ENCODE peak calls at places on chromosomes 6 and 20, in eight cellular contexts. Y, A, Z, T, S, Q, N and J are unnamed samples. For H3K4me1, the result is how much of the 10 kb centered on the place peaks cover.

GRCh38 chr6:34295721-34296120 is 46.9 kb upstream of the SMIM29 start:
- DNase-seq in Y (no peak), A (no peak), Z (no peak), T (no peak), S (peak), Q (no peak), N (peak), J (no peak)

GRCh38 chr20:14441201-14441600 is 103.8 kb upstream of the FLRT3 start:
- DNase-seq in Y (no peak), A (no peak), Z (no peak), T (no peak), S (no peak), Q (no peak), N (no peak), J (no peak)

GRCh38 chr6:12890171-12890790 is 173.7 kb downstream of the PHACTR1 start:
- DNase-seq in Y (no peak), A (no peak), Z (no peak), T (no peak), S (peak), Q (no peak), N (peak), J (peak)

GRCh38 chr6:30845183-30845582 is 39.1 kb upstream of the DDR1 start:
- DNase-seq in Y (no peak), A (no peak), Z (no peak), T (no peak), S (no peak), Q (no peak), N (no peak), J (peak)

GRCh38 chr20:11144114-11144513 is 470.3 kb upstream of the JAG1 start:
- DNase-seq in Y (no peak), A (no peak), Z (no peak), T (no peak), S (no peak), Q (no peak), N (no peak), J (no peak)

GRCh38 chr6:134730013-134730412 is 219.9 kb downstream of the ALDH8A1 start:
- DNase-seq in Y (no peak), A (no peak), Z (no peak), T (no peak), S (no peak), Q (no peak), N (no peak), J (peak)

GRCh38 chr20:15396900-15397299 is 1059.5 kb upstream of the FLRT3 start:
- DNase-seq in Y (no peak), A (no peak), Z (no peak), T (no peak), S (no peak), Q (no peak), N (no peak), J (no peak)

GRCh38 chr20:55522296-55522815 is 483.0 kb downstream of the CBLN4 start:
- DNase-seq in Y (no peak), A (no peak), Z (no peak), T (no peak), S (no peak), Q (no peak), N (no peak), J (no peak)

DNA sequence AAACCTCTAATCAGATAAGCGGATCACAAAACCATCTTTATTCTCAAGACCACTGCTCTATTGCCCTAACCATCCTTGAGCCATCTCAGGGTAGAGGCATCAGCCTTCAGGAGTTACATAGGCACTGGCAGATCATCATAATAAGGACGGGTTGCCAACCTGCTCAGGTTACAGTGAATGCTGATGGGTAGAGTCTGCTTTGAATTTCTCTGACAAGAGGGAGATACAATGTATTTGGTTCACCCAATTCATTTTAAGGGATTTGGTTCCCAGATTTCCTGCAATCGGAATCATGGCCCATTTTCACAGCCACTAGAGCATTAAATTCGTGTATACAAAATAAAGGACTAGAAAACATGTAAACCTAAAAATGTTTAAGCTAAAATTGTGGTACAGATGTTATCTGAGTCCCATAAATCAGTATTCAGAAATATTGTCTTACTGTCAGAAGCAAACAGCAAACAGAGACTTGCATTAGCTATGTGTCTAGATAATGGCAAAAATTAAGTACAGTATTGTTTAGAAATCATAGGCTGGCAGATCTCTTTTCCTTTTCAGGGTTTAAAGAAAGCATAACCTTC is 41.9 kb upstream of the TMEM170B start:
- DNase-seq in Y (no peak), A (no peak), Z (no peak), T (no peak), S (no peak), Q (no peak), N (no peak), J (no peak)
- H3K4me1 ChIP-seq in Y (under half), A (under half), Z (under half), T (under half), S (under half), Q (under half), N (under half), J (under half)

GRCh38 chr20:18913701-18914100 is 100.1 kb downstream of the SCP2D1 start:
- DNase-seq in Y (no peak), A (no peak), Z (no peak), T (no peak), S (no peak), Q (no peak), N (no peak), J (no peak)

GRCh38 chr20:18922898-18923297 is 109.3 kb downstream of the SCP2D1 start:
- DNase-seq in Y (no peak), A (no peak), Z (no peak), T (no peak), S (no peak), Q (no peak), N (no peak), J (no peak)

GRCh38 chr20:18919996-18920395 is 106.4 kb downstream of the SCP2D1 start:
- DNase-seq in Y (no peak), A (no peak), Z (no peak), T (no peak), S (no peak), Q (no peak), N (no peak), J (no peak)

DNA sequence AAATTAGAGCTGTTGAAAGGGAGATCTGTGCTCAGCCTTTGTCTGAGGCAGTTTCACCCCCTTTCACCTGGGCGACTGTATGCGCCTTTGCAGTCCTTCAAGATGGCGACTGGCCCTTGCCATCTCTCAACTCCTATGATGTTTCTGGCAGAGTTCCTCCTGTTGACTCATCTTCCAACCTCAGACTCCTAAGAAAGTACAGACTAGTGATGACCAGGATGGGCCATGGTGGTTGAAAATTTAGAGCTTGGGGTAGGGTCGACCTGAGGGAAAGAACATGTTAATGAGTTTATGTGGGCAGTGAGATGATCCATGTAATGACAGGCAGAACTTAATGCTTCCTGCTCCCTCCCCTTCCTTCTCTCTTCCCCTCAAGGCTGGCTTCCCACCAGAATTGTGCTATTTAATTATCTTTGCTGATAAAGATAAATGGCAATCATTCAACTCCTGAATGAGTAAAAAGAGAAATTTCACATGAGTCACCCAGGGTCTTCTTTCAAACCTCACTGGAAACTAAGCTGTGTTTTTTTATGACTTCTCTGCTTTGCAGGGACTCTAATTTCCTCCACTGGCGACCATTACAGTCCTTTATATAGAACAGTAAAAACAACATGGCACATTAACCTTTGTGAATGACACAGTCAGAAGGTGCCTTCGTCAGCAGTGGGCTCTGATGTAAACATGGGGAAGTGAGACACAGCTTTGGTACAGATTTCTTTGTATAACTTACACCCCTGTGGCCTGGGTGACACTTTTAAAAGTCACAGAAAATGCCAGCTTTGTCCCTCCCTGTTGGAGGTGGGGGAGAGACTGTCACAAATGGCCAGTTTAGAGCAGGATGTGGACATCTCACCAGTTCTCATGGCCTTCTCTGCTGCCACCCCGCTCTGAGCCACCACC is 103.6 kb downstream of the SCP2D1 start:
- DNase-seq in Y (no peak), A (no peak), Z (no peak), T (no peak), S (no peak), Q (no peak), N (no peak), J (no peak)
- H3K4me1 ChIP-seq in Y (under half), A (under half), Z (under half), T (under half), S (under half), Q (under half), N (under half), J (under half)

DNA sequence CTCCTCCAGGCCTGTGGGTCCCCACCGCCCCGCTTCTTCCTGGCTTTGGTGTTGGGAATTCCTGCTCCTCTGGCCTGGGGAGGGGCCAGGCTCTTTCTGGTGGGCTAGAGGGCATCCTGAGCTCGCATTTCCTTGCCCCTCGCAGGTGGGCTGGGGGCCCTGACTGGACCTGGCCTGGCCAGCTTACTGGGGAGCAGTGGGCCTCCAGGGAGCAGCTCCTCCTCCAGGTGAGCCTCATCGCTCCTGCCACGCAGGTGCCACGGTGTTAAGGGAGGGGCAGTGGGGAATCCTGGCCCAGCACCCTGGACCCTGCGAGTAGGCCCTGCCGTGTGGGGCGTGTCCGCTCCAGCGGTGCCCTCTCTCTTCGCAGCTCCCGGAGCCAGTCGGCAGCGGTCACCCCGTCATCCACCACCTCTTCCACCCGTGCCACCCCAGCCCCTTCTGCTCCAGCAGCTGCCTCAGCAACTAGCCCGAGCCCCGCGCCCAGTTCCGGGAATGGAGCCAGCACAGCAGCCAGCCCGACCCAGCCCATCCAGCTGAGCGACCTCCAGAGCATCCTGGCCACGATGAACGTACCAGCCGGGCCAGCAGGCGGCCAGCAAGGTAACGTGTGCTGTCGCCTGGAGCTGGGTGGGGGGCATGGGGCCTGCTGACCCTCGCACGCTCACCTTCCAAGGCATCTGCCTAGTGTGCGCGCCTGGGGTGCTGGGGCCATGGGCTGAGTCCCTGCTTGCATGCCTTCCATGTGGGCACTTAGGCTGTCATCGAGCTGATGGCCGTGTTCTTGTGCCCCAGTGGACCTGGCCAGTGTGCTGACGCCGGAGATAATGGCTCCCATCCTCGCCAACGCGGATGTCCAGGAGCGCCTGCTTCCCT is 4.7 kb downstream of the ADRM1 start:
- DNase-seq in Y (no peak), A (no peak), Z (no peak), T (no peak), S (no peak), Q (no peak), N (no peak), J (no peak)
- H3K4me1 ChIP-seq in Y (under half), A (under half), Z (under half), T (under half), S (under half), Q (under half), N (under half), J (under half)

GRCh38 chr6:42896178-42896719 is 16.8 kb downstream of the RPL7L1 start:
- DNase-seq in Y (no peak), A (no peak), Z (no peak), T (no peak), S (no peak), Q (no peak), N (no peak), J (no peak)
- H3K4me1 ChIP-seq in Y (under half), A (under half), Z (under half), T (under half), S (under half), Q (under half), N (under half), J (under half)

GRCh38 chr20:48201881-48202280 is 416.6 kb upstream of the SULF2 start:
- DNase-seq in Y (no peak), A (no peak), Z (no peak), T (no peak), S (no peak), Q (no peak), N (no peak), J (no peak)
- H3K4me1 ChIP-seq in Y (under half), A (under half), Z (under half), T (under half), S (under half), Q (under half), N (under half), J (under half)

DNA sequence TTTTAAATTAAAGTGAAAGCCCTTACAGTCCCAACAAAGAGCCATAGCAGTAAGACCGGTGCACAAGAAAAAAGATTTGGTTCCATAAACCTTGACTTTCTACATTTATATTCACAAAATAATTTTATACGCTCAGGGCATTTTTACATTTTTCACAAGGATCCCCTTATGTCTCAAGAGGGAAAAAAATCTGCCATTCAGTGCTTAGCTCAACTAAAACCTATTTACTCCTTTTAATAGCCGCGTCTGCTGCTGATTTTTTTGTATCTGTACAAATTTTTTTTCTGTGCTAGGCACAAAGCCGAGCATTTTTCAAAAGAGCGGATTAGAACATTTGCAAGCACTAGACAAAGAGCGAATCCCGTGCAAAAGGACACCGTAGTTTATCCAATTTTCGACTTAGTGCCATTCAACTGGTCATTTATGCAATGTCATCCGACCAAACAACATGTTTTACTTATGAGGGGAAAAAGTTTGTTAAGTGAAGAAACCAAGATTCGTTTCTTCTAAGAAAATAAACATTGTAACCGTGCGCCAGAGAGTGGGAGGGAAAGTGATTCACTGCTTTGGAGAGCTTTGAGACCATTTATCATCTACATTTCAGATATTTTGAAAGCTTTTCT is 3.7 kb downstream of the TFAP2D start:
- DNase-seq in Y (no peak), A (no peak), Z (no peak), T (no peak), S (no peak), Q (no peak), N (no peak), J (no peak)
- H3K4me1 ChIP-seq in Y (under half), A (under half), Z (under half), T (under half), S (under half), Q (under half), N (under half), J (under half)